ENCODE peak calls at places on chromosomes 13 and 19, in eight cellular contexts. R, A, Y, U, N, F, P and X are unnamed samples.
A peak's percentile ranks its signal among the peaks of the same experiment; 100 is the strongest.

GRCh38 chr13:27665333-27665732 is 43.6 kb downstream of the POLR1D start:
- DNase-seq in R (no peak), A (no peak), Y (no peak), U (no peak), N (no peak), F (no peak), P (no peak), X (no peak)

GRCh38 chr19:18479964-18480723 is 41.7 kb downstream of the ELL start:
- DNase-seq in R (peak; percentile 70), A (peak; percentile 81), Y (no peak), U (no peak), N (no peak), F (no peak), P (no peak), X (peak; percentile 70)

GRCh38 chr13:25371158-25371557 is 616 bp upstream of the ATP8A2 start:
- DNase-seq in R (no peak), A (no peak), Y (no peak), U (no peak), N (no peak), F (no peak), P (no peak), X (no peak)

GRCh38 chr13:51902776-51903175 is 41.0 kb downstream of the CCDC70 start:
- DNase-seq in R (no peak), A (no peak), Y (no peak), U (no peak), N (no peak), F (no peak), P (no peak), X (no peak)

GRCh38 chr13:41071775-41072174 is 10.5 kb downstream of the WBP4 start:
- DNase-seq in R (no peak), A (no peak), Y (no peak), U (no peak), N (no peak), F (no peak), P (no peak), X (no peak)

GRCh38 chr13:73440296-73440895 is 381.6 kb downstream of the KLF5 start:
- DNase-seq in R (no peak), A (no peak), Y (no peak), U (no peak), N (no peak), F (no peak), P (no peak), X (no peak)

GRCh38 chr13:26914624-26915023 is 154.0 kb upstream of the GPR12 start:
- DNase-seq in R (no peak), A (no peak), Y (no peak), U (no peak), N (no peak), F (no peak), P (no peak), X (no peak)

GRCh38 chr19:8500158-8500557 is 2.3 kb downstream of the PRAM1 start:
- DNase-seq in R (no peak), A (no peak), Y (no peak), U (no peak), N (no peak), F (no peak), P (no peak), X (no peak)

GRCh38 chr13:49585220-49586157 is at the start of gene RCBTB1:
- DNase-seq in R (no peak), A (peak; percentile 93), Y (peak; percentile 88), U (no peak), N (peak; percentile 97), F (peak; percentile 75), P (peak; percentile 73), X (peak; percentile 72)

GRCh38 chr19:34337747-34338146 is 27.2 kb upstream of the GPI start:
- DNase-seq in R (no peak), A (no peak), Y (no peak), U (no peak), N (no peak), F (peak; percentile 84), P (no peak), X (no peak)

GRCh38 chr13:29161653-29162052 is 341.5 kb downstream of the MTUS2 start:
- DNase-seq in R (no peak), A (no peak), Y (no peak), U (no peak), N (no peak), F (no peak), P (no peak), X (no peak)

GRCh38 chr13:38530492-38530891 is 156.4 kb upstream of the FREM2 start:
- DNase-seq in R (peak; percentile 30), A (no peak), Y (no peak), U (peak; percentile 3), N (peak; percentile 7), F (no peak), P (no peak), X (no peak)

GRCh38 chr19:33441828-33442227 is 68.3 kb downstream of the CEBPG start:
- DNase-seq in R (no peak), A (peak; percentile 14), Y (no peak), U (no peak), N (no peak), F (peak; percentile 61), P (no peak), X (no peak)

GRCh38 chr19:16315825-16316505 is 8.7 kb upstream of the KLF2 start:
- DNase-seq in R (peak; percentile 98), A (no peak), Y (no peak), U (peak; percentile 89), N (no peak), F (no peak), P (peak; percentile 30), X (peak; percentile 52)

DNA sequence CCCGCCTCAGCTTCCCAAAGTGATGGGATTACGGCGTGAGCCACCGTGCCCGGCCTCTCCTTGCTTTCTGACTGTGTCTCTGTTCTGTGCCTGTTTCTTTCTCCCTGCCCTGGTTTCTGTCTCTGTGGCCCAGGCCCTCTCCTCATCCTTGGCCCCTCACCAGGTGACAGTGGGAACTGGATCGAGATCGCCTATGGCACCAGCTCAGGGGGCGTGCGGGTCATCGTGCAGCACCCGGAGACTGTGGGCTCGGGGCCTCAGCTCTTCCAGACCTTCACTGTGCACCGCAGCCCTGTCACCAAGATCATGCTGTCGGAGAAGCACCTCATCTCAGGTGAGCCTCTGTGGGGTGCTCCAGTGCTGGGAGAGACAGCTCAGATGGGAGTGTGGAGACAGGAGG is 9.9 kb downstream of the SHKBP1 start:
- DNase-seq in R (no peak), A (peak; percentile 73), Y (no peak), U (no peak), N (no peak), F (no peak), P (no peak), X (no peak)
- TF ChIP-seq CTCF in R (no peak), A (no peak), Y (no peak), U (no peak), N (no peak), F (no peak), P (no peak), X (no peak)

DNA sequence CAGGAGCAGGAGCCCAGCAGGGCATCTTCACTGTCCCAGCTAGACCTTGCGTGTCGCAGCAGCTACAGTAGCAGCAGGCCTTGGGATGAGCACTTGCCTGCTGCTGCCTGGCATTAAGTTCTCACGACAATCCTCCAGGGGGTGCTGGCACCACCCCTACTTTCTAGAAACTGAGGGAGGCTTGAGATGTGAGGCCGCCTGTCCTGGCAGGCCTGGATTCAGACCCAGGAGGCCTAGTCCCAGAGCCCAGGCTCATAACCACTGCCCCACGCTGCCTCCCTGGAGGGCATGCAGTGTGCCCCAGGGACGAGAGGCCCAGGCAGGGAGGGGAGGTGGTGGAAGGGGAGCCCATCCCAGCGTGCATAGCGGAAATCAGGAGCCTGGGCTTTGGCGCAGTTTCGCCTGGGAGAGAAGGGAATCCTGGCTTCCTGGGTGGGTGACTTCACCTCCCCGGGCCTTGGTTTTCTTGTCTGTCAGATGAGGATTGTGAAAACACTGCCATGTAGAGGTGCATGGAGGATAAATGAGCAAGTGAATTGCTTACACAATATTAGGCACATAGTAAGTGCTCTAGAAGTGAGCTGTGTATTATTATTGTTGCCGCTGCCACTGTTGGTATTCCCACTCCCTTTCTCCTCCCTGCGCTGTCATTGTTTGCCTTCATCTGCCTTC is 26.1 kb downstream of the PPP5C start:
- DNase-seq in R (no peak), A (no peak), Y (peak; percentile 61), U (no peak), N (no peak), F (peak; percentile 46), P (no peak), X (no peak)
- TF ChIP-seq CTCF in R (peak; percentile 70), A (no peak), Y (peak; percentile 8), U (peak; percentile 41), N (no peak), F (no peak), P (peak; percentile 12), X (peak; percentile 21)

GRCh38 chr13:34076943-34077703 is 259.2 kb downstream of the RFC3 start:
- DNase-seq in R (peak; percentile 87), A (no peak), Y (no peak), U (peak; percentile 5), N (no peak), F (no peak), P (no peak), X (no peak)
- TF ChIP-seq CTCF in R (peak; percentile 84), A (no peak), Y (peak; percentile 32), U (peak; percentile 53), N (peak; percentile 7), F (peak; percentile 72), P (peak; percentile 66), X (peak; percentile 74)

GRCh38 chr19:39412100-39412866 is at the start of gene PLEKHG2:
- DNase-seq in R (peak; percentile 99), A (peak; percentile 98), Y (peak; percentile 98), U (peak; percentile 100), N (peak; percentile 98), F (peak; percentile 96), P (peak; percentile 94), X (peak; percentile 95)
- TF ChIP-seq CTCF in R (peak; percentile 94), A (peak; percentile 0), Y (peak; percentile 76), U (peak; percentile 78), N (peak; percentile 90), F (peak; percentile 85), P (peak; percentile 91), X (peak; percentile 92)

DNA sequence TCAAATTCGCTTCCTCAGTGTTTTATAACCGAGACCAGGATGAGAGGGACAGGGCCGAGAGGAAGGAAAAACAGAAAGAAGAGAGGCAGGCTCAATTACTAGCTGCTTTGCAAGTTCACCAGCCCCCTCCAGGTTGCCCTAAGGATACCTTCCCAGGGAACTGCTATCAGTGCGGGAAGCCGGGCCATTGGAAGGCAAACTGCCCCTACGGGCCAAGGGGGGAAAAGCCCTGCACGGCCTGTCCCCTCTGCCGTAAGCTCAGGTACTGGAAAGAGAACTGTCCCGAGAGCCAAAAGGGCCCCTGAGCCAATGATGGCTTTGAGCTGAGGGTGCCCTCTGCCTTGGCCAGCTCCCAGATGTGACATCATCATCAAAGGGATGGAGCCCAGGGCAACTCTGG is 3.2 kb upstream of the ERVV-1 start:
- DNase-seq in R (no peak), A (no peak), Y (no peak), U (no peak), N (no peak), F (no peak), P (no peak), X (no peak)
- TF ChIP-seq CTCF in R (no peak), A (no peak), Y (no peak), U (no peak), N (no peak), F (no peak), P (no peak), X (no peak)

DNA sequence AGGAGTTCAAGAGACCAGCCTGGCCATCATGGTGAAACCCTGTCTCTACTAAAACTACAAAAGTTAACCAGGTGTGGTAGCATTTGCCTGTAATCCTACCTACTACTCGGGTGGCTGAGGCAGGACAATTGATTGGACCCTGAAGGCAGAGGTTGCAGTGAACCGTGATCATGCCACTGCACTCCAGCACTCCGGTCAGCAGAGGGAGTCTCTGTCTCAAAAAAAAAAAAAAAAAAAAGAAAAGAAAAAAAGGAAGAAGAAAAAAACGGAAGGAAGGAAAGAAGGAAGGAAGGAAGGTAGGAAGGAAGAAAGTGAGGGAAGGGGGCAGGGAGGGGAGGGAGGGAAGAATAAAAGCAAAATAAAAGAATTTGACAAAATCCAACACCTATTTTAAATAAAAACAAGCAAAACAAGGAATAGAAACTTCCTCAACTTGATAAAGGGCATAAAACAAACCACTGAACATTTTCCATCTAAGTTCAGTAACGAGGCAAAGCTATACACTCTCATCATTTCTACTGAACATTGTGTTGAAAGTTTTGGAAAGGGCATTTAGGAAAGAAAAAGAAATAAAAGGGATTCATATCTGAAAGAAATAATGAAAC is 411.6 kb upstream of the SLITRK5 start:
- DNase-seq in R (no peak), A (no peak), Y (no peak), U (no peak), N (no peak), F (no peak), P (no peak), X (no peak)
- TF ChIP-seq CTCF in R (peak; percentile 31), A (no peak), Y (no peak), U (peak; percentile 40), N (no peak), F (peak; percentile 37), P (peak; percentile 36), X (peak; percentile 24)